ENCODE peak calls at places on chromosomes 7 and 10, in five cellular contexts. S, Y, P, K and N are unnamed samples.
A peak's percentile ranks its signal among the peaks of the same experiment; 100 is the strongest.

GRCh38 chr10:9824546-9825164 is 1193.0 kb upstream of the CELF2 start:
- DNase-seq in S (no peak), Y (no peak), P (no peak), K (no peak), N (no peak)

GRCh38 chr10:75176046-75176445 is 34.5 kb upstream of the VDAC2 start:
- DNase-seq in S (no peak), Y (no peak), P (no peak), K (no peak), N (no peak)

GRCh38 chr10:90751107-90751997 is 106.5 kb downstream of the HTR7 start:
- DNase-seq in S (peak; percentile 42), Y (peak; percentile 47), P (peak; percentile 79), K (peak; percentile 72), N (peak; percentile 62)

GRCh38 chr7:2527505-2528464 is 8.2 kb downstream of the LFNG start:
- DNase-seq in S (peak; percentile 66), Y (no peak), P (no peak), K (peak; percentile 50), N (peak; percentile 75)

GRCh38 chr7:3229904-3230470 is 71.1 kb upstream of the SDK1 start:
- DNase-seq in S (no peak), Y (no peak), P (no peak), K (no peak), N (peak; percentile 7)

GRCh38 chr7:80346704-80347103 is 165.2 kb downstream of the GNAT3 start:
- DNase-seq in S (peak; percentile 80), Y (no peak), P (no peak), K (peak; percentile 83), N (peak; percentile 40)

GRCh38 chr10:77889277-77889903 is 37.2 kb downstream of the DLG5 start:
- DNase-seq in S (no peak), Y (peak; percentile 59), P (no peak), K (peak; percentile 97), N (peak; percentile 33)

GRCh38 chr7:134602921-134603394 is 43.7 kb upstream of the BPGM start:
- DNase-seq in S (peak; percentile 28), Y (no peak), P (no peak), K (peak; percentile 37), N (peak; percentile 54)

GRCh38 chr10:42491001-42491592 is 147.3 kb downstream of the ZNF33B start:
- DNase-seq in S (peak; percentile 16), Y (no peak), P (no peak), K (peak; percentile 45), N (no peak)

GRCh38 chr7:55973747-55974250 is 9.4 kb downstream of the NIPSNAP2 start:
- DNase-seq in S (no peak), Y (no peak), P (no peak), K (no peak), N (no peak)

GRCh38 chr10:5971886-5972285 is 5.5 kb downstream of the IL15RA start:
- DNase-seq in S (no peak), Y (no peak), P (no peak), K (no peak), N (no peak)

GRCh38 chr10:124180947-124181549 is 87.7 kb upstream of the CHST15 start:
- DNase-seq in S (no peak), Y (no peak), P (peak; percentile 7), K (no peak), N (peak; percentile 43)

GRCh38 chr7:51141451-51141971 is 175.1 kb downstream of the COBL start:
- DNase-seq in S (peak; percentile 35), Y (peak; percentile 26), P (peak; percentile 52), K (peak; percentile 53), N (peak; percentile 43)

GRCh38 chr10:131035779-131036178 is 275.7 kb downstream of the TCERG1L start:
- DNase-seq in S (no peak), Y (no peak), P (no peak), K (no peak), N (no peak)

GRCh38 chr10:75926763-75927162 is 495.3 kb downstream of the LRMDA start:
- DNase-seq in S (peak; percentile 19), Y (no peak), P (no peak), K (peak; percentile 9), N (no peak)

GRCh38 chr10:108632044-108632443 is 1291.3 kb downstream of the XPNPEP1 start:
- DNase-seq in S (no peak), Y (no peak), P (no peak), K (no peak), N (no peak)

GRCh38 chr10:132489053-132489703 is 48.4 kb upstream of the INPP5A start:
- DNase-seq in S (peak; percentile 51), Y (no peak), P (no peak), K (no peak), N (no peak)

GRCh38 chr10:22505923-22506685 is 160.8 kb downstream of the SPAG6 start:
- DNase-seq in S (no peak), Y (no peak), P (no peak), K (no peak), N (no peak)

GRCh38 chr10:11933837-11934236 is 108.8 kb downstream of the UPF2 start:
- DNase-seq in S (no peak), Y (no peak), P (no peak), K (no peak), N (no peak)

GRCh38 chr7:43697690-43698089 is 31.6 kb downstream of the COA1 start:
- DNase-seq in S (peak; percentile 63), Y (no peak), P (no peak), K (no peak), N (no peak)

GRCh38 chr10:35908451-35908850 is 266.4 kb upstream of the FZD8 start:
- DNase-seq in S (peak; percentile 62), Y (no peak), P (no peak), K (no peak), N (no peak)

GRCh38 chr10:129161184-129161583 is 305.9 kb upstream of the MGMT start:
- DNase-seq in S (peak; percentile 5), Y (peak; percentile 31), P (no peak), K (peak; percentile 71), N (peak; percentile 11)

GRCh38 chr7:16839646-16840045 is 34.8 kb upstream of the AGR2 start:
- DNase-seq in S (peak; percentile 41), Y (no peak), P (no peak), K (peak; percentile 8), N (no peak)

GRCh38 chr7:34217972-34218371 is 312.6 kb downstream of the BMPER start:
- DNase-seq in S (no peak), Y (no peak), P (no peak), K (no peak), N (no peak)
- H3K14ac ChIP-seq in S (no peak overlapping the region), Y (no peak overlapping the region), P (no peak overlapping the region), K (no peak overlapping the region), N (no peak overlapping the region)

GRCh38 chr7:28920424-28920823 is 37.7 kb downstream of the TRIL start:
- DNase-seq in S (peak; percentile 4), Y (no peak), P (no peak), K (no peak), N (no peak)

GRCh38 chr7:28921822-28922221 is 36.3 kb downstream of the TRIL start:
- DNase-seq in S (peak; percentile 68), Y (peak; percentile 51), P (no peak), K (peak; percentile 87), N (peak; percentile 77)

GRCh38 chr7:28922618-28923331 is 35.4 kb downstream of the TRIL start:
- DNase-seq in S (peak; percentile 75), Y (peak; percentile 91), P (peak; percentile 74), K (peak; percentile 94), N (peak; percentile 79)

GRCh38 chr7:28919510-28919909 is 38.6 kb downstream of the TRIL start:
- DNase-seq in S (peak; percentile 18), Y (no peak), P (no peak), K (no peak), N (peak; percentile 51)
- H3K4me3 ChIP-seq in S (no peak overlapping the region), Y (no peak overlapping the region), P (no peak overlapping the region), K (no peak overlapping the region), N (no peak overlapping the region)

GRCh38 chr10:24453404-24453830 is 244.5 kb downstream of the KIAA1217 start:
- DNase-seq in S (peak; percentile 37), Y (no peak), P (no peak), K (no peak), N (no peak)

GRCh38 chr10:24459836-24460235 is 250.9 kb downstream of the KIAA1217 start:
- DNase-seq in S (no peak), Y (no peak), P (no peak), K (no peak), N (no peak)

GRCh38 chr10:24456319-24456718 is 247.4 kb downstream of the KIAA1217 start:
- DNase-seq in S (peak; percentile 98), Y (no peak), P (no peak), K (no peak), N (peak; percentile 73)

GRCh38 chr10:24453973-24454372 is 245.0 kb downstream of the KIAA1217 start:
- DNase-seq in S (no peak), Y (no peak), P (no peak), K (no peak), N (no peak)

GRCh38 chr10:24457661-24458318 is 248.9 kb downstream of the KIAA1217 start:
- DNase-seq in S (no peak), Y (no peak), P (no peak), K (no peak), N (peak; percentile 24)
- H3K14ac ChIP-seq in S (peak overlapping the region; percentile 48), Y (no peak overlapping the region), P (no peak overlapping the region), K (no peak overlapping the region), N (no peak overlapping the region)

DNA sequence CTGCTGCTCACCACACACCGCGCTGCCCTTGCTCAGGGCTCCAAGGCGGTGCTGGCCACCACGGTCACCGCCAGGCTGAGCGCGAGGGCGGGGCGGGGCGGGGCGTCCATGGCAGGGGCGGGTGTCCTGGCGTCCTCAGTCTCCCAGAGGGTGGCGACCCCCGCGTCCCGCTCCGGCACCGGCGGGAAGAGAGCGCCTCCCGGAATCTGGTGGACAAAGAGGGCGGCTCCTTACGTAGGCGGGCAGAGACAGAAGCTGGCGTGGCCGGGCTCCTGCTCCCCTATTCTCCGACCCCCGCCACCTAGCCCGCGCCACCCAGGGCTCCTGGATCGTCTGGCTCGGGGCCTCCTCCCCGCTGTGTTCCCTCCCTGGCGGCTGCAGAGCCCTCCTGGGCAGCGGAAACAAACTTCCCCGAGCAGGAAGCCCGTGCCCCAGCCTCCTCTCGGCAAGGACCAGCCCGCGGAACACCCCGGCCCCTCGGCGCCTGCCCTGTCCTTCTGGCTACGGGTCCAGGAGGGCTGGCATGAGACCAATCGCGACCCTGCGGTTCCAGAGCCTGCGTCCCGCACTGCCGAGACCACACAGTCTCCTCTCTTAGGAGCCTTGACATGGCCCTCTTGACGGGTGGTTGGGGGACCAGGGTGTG is 133.8 kb upstream of the ZNF92 start:
- DNase-seq in S (no peak), Y (peak; percentile 64), P (peak; percentile 81), K (peak; percentile 35), N (peak; percentile 12)
- H3K4me3 ChIP-seq in S (peak overlapping the region; percentile 41), Y (peak overlapping the region; percentile 80), P (peak overlapping the region; percentile 71), K (peak overlapping the region; percentile 74), N (peak overlapping the region; percentile 64)

DNA sequence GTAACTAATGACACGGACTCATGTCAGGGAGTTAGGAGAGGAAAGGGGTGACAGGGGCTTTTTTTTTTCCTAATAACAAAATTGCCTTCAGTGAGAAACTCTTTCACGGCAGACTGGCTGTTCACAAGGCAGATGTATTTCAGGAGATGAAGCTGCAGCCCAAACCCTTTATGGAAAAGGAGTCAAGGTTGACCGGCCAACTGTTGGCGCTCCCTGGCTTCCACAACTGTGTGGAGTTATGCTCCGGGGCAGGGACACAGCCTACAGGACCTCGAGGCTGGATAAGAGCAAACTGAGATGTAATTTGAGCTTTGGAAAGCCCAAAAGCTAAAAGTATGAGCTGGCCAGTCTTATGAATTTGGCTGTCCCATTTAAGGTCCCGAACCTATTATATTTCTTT is 30.8 kb upstream of the MXI1 start:
- DNase-seq in S (no peak), Y (no peak), P (no peak), K (no peak), N (no peak)
- H3K14ac ChIP-seq in S (no peak overlapping the region), Y (no peak overlapping the region), P (no peak overlapping the region), K (no peak overlapping the region), N (no peak overlapping the region)